ENCODE peak calls at places on chromosome 15, in six cellular contexts. J is GM23248, I is PC-3, G is A172, C is RCC 7860, Y is mucosa of descending colon. B is an unnamed sample.

GRCh38 chr15:88139936-88140335 is 116.6 kb downstream of the NTRK3 start:
- DNase-seq in I (no peak), G (no peak), Y (no peak), C (no peak), J (no peak), B (no peak)

GRCh38 chr15:60121845-60122244 is 117.7 kb downstream of the FOXB1 start:
- DNase-seq in J (no peak), C (no peak), I (peak), Y (no peak), G (no peak), B (no peak)

GRCh38 chr15:37034835-37035234 is 65.5 kb downstream of the MEIS2 start:
- DNase-seq in Y (no peak), I (no peak), C (no peak), J (no peak), G (no peak), B (no peak)

GRCh38 chr15:66846031-66846430 is 144.0 kb downstream of the SMAD6 start:
- DNase-seq in C (no peak), G (no peak), Y (no peak), I (no peak), J (no peak), B (no peak)

GRCh38 chr15:83960192-83960829 is 275.3 kb upstream of the GOLGA6L4 start:
- DNase-seq in I (no peak), J (no peak), G (no peak), C (no peak), Y (no peak), B (no peak)

GRCh38 chr15:40282144-40282869 is 557 bp downstream of the ANKRD63 start:
- DNase-seq in J (peak), C (no peak), I (peak), G (no peak), Y (peak), B (peak)

GRCh38 chr15:88994286-88994685 is 81.1 kb upstream of the MFGE8 start:
- DNase-seq in J (peak), G (no peak), C (no peak), I (no peak), Y (no peak), B (no peak)

GRCh38 chr15:69298354-69298696 is 387 bp upstream of the PAQR5 start:
- DNase-seq in Y (no peak), J (no peak), C (no peak), I (no peak), G (no peak), B (no peak)

GRCh38 chr15:43168192-43169107 is 16.8 kb upstream of the CCNDBP1 start:
- DNase-seq in G (peak), I (peak), Y (no peak), J (peak), C (peak), B (no peak)

GRCh38 chr15:78763796-78764241 is 47.4 kb downstream of the ADAMTS7 start:
- DNase-seq in Y (no peak), I (no peak), C (no peak), J (no peak), G (no peak), B (no peak)

GRCh38 chr15:50017522-50017921 is 101.5 kb downstream of the ATP8B4 start:
- DNase-seq in I (no peak), Y (no peak), J (peak), C (no peak), G (no peak), B (no peak)

GRCh38 chr15:59380902-59381610 is 8.4 kb upstream of the MYO1E start:
- DNase-seq in C (no peak), I (no peak), J (no peak), G (no peak), Y (no peak), B (no peak)

GRCh38 chr15:75672646-75673425 is 25.1 kb downstream of the SNX33 start:
- DNase-seq in Y (no peak), G (peak), J (peak), C (no peak), I (no peak), B (no peak)

GRCh38 chr15:74812533-74812932 is at the start of gene LMAN1L:
- DNase-seq in I (no peak), C (no peak), G (no peak), J (no peak), Y (no peak), B (no peak)

GRCh38 chr15:83207622-83208356 is at the start of gene HDGFL3:
- DNase-seq in C (peak), J (peak), Y (peak), G (peak), I (peak), B (peak)

GRCh38 chr15:72199721-72200212 is 2.2 kb upstream of the GRAMD2A start:
- DNase-seq in Y (peak), C (peak), J (peak), G (peak), I (peak), B (peak)

GRCh38 chr15:84828433-84828908 is 11.3 kb downstream of the ALPK3 start:
- DNase-seq in C (no peak), I (no peak), G (no peak), Y (no peak), J (no peak), B (no peak)

GRCh38 chr15:93173369-93173768 is 84.4 kb upstream of the RGMA start:
- DNase-seq in J (peak), Y (no peak), C (no peak), I (peak), G (peak), B (no peak)

GRCh38 chr15:66644815-66645345 is 57.2 kb upstream of the SMAD6 start:
- DNase-seq in J (peak), C (no peak), G (no peak), Y (no peak), I (no peak), B (no peak)

GRCh38 chr15:40054746-40055575 is 16.0 kb upstream of the SRP14 start:
- DNase-seq in J (peak), I (peak), C (peak), Y (peak), G (peak), B (no peak)

GRCh38 chr15:57777034-57777433 is 70.5 kb downstream of the POLR2M start:
- DNase-seq in C (no peak), J (no peak), Y (no peak), G (no peak), I (no peak), B (no peak)

GRCh38 chr15:97989330-97989729 is 28.8 kb downstream of the ARRDC4 start:
- DNase-seq in Y (no peak), I (no peak), C (no peak), J (no peak), G (no peak), B (no peak)

GRCh38 chr15:42085236-42085605 is 9.1 kb downstream of the PLA2G4D start:
- DNase-seq in I (peak), J (no peak), Y (no peak), C (peak), G (peak), B (no peak)

GRCh38 chr15:48644498-48644826 is 1.0 kb downstream of the FBN1 start:
- DNase-seq in Y (no peak), I (peak), J (peak), G (no peak), C (no peak), B (peak)

GRCh38 chr15:65069179-65069578 is 1.4 kb upstream of the RASL12 start:
- DNase-seq in Y (no peak), I (no peak), J (peak), C (no peak), G (no peak), B (no peak)

GRCh38 chr15:84863480-84864428 is 20.7 kb upstream of the SLC28A1 start:
- DNase-seq in G (no peak), Y (no peak), C (no peak), I (no peak), J (peak), B (no peak)

B was measured in erythroblast.